ENCODE peak calls at places on chromosomes 1 and 21, in four cellular contexts. S is WTC11, Q is T-helper 2 cell, K is KBM-7. W is an unnamed sample.

GRCh38 chr1:58979677-58980076 is 195.8 kb upstream of the JUN start:
- DNase-seq in S (no peak), Q (no peak), K (no peak), W (no peak)

GRCh38 chr21:41207401-41208388 is 39.7 kb downstream of the BACE2 start:
- DNase-seq in S (no peak), Q (no peak), K (no peak), W (no peak)

GRCh38 chr1:182359645-182360044 is 31.9 kb downstream of the GLUL start:
- DNase-seq in K (no peak), S (no peak), Q (no peak), W (no peak)

GRCh38 chr1:78619446-78619802 is 824 bp upstream of the IFI44L start:
- DNase-seq in K (no peak), Q (no peak), S (no peak), W (no peak)

GRCh38 chr21:22585558-22585957 is 1587.3 kb downstream of the NCAM2 start:
- DNase-seq in Q (no peak), S (no peak), K (peak), W (no peak)

GRCh38 chr1:111323231-111323630 is 32.6 kb downstream of the CHIA start:
- DNase-seq in Q (no peak), K (no peak), S (no peak), W (no peak)

GRCh38 chr1:184242507-184242943 is 144.3 kb upstream of the C1orf21 start:
- DNase-seq in Q (no peak), K (no peak), S (no peak), W (peak)

GRCh38 chr1:51326839-51327238 is 3.5 kb downstream of the TTC39A start:
- DNase-seq in S (no peak), Q (no peak), K (no peak), W (no peak)

GRCh38 chr1:153626929-153627796 is at the start of gene S100A13:
- DNase-seq in S (peak), K (peak), Q (no peak), W (peak)

GRCh38 chr1:222182641-222183040 is 365.3 kb downstream of the HHIPL2 start:
- DNase-seq in K (no peak), S (no peak), Q (no peak), W (no peak)

GRCh38 chr1:178344513-178345077 is 152.2 kb downstream of the CLEC20A start:
- DNase-seq in K (peak), Q (no peak), S (no peak), W (peak)

GRCh38 chr1:17725084-17725718 is 29.9 kb upstream of the ACTL8 start:
- DNase-seq in Q (no peak), S (no peak), K (no peak), W (no peak)

GRCh38 chr1:215407575-215407974 is 159.5 kb upstream of the KCTD3 start:
- DNase-seq in K (no peak), Q (no peak), S (no peak), W (no peak)

GRCh38 chr21:35988396-35989140 is 71.8 kb downstream of the SETD4 start:
- DNase-seq in S (no peak), Q (no peak), K (peak), W (peak)

GRCh38 chr1:225539069-225539468 is 111.2 kb upstream of the LBR start:
- DNase-seq in Q (no peak), S (no peak), K (no peak), W (no peak)

GRCh38 chr21:42107881-42108553 is 36.9 kb downstream of the UMODL1 start:
- DNase-seq in S (peak), Q (peak), K (peak), W (peak)

GRCh38 chr1:226126824-226127591 is 59.5 kb downstream of the ACBD3 start:
- DNase-seq in S (peak), K (no peak), Q (no peak), W (no peak)

GRCh38 chr21:41605178-41605933 is 97.4 kb upstream of the TMPRSS2 start:
- DNase-seq in Q (no peak), K (no peak), S (no peak), W (no peak)

GRCh38 chr1:165143437-165144065 is 213.0 kb downstream of the LMX1A start:
- DNase-seq in Q (no peak), S (peak), K (peak), W (peak)

GRCh38 chr1:229474491-229474890 is 33.6 kb downstream of the NUP133 start:
- DNase-seq in Q (no peak), K (no peak), S (no peak), W (no peak)

GRCh38 chr1:97502360-97502759 is 418.5 kb downstream of the DPYD start:
- DNase-seq in Q (no peak), S (no peak), K (no peak), W (no peak)

GRCh38 chr1:175072131-175072941 is 4.7 kb downstream of the TNN start:
- DNase-seq in Q (no peak), S (no peak), K (peak), W (peak)

GRCh38 chr1:25046194-25046532 is 116.1 kb upstream of the RUNX3 start:
- DNase-seq in S (no peak), K (no peak), Q (no peak), W (no peak)

GRCh38 chr1:186950547-186950946 is 121.8 kb downstream of the PLA2G4A start:
- DNase-seq in S (no peak), Q (no peak), K (no peak), W (no peak)

GRCh38 chr21:31470896-31471694 is 127.0 kb upstream of the TIAM1 start:
- DNase-seq in S (peak), Q (no peak), K (no peak), W (no peak)

GRCh38 chr21:21668198-21668597 is 670.0 kb downstream of the NCAM2 start:
- DNase-seq in Q (no peak), K (no peak), S (no peak), W (no peak)

GRCh38 chr21:29384608-29385359 is 86.1 kb downstream of the BACH1 start:
- DNase-seq in S (no peak), K (no peak), Q (no peak), W (no peak)

GRCh38 chr21:44917446-44918106 is 3.1 kb downstream of the ITGB2 start:
- DNase-seq in K (no peak), S (no peak), Q (no peak), W (no peak)

GRCh38 chr1:18668051-18668450 is 37.4 kb downstream of the PAX7 start:
- DNase-seq in Q (no peak), S (no peak), K (no peak), W (no peak)

GRCh38 chr1:91885331-91885715 is 628 bp downstream of the TGFBR3 start:
- DNase-seq in S (peak), Q (no peak), K (no peak), W (no peak)

GRCh38 chr1:78171736-78172590 is 126.2 kb downstream of the GIPC2 start:
- DNase-seq in S (no peak), Q (no peak), K (no peak), W (no peak)

GRCh38 chr21:36976228-36976627 is 9.8 kb upstream of the HLCS start:
- DNase-seq in Q (no peak), K (no peak), S (no peak), W (no peak)

GRCh38 chr1:209618756-209619420 is 33.3 kb downstream of the LAMB3 start:
- DNase-seq in S (no peak), K (no peak), Q (no peak), W (no peak)

GRCh38 chr1:11858968-11859871 is 475 bp upstream of the NPPB start:
- DNase-seq in Q (peak), S (peak), K (peak), W (peak)

GRCh38 chr1:9101510-9102146 is 27.3 kb downstream of the GPR157 start:
- DNase-seq in Q (no peak), K (peak), S (peak), W (peak)

GRCh38 chr1:67429011-67429527 is 1.1 kb downstream of the SERBP1 start:
- DNase-seq in S (no peak), Q (peak), K (peak), W (peak)

GRCh38 chr1:165828103-165828558 is 717 bp downstream of the UCK2 start:
- DNase-seq in S (peak), K (peak), Q (peak), W (peak)

GRCh38 chr21:7951854-7952519 is 2569.4 kb upstream of the TPTE start:
- DNase-seq in K (no peak), Q (no peak), S (no peak), W (no peak)